ENCODE peak calls at places on chromosome 2, in eight cellular contexts. C, A, Z, P, Y, X, O and W are unnamed samples.

GRCh38 chr2:105078906-105079305 is 41.0 kb downstream of the MRPS9 start:
- DNase-seq in O (no peak), C (no peak), X (no peak), P (no peak), Z (no peak), A (no peak), Y (no peak), W (peak; percentile 32)

GRCh38 chr2:20431772-20432171 is 15.1 kb upstream of the RHOB start:
- DNase-seq in Z (no peak), C (no peak), A (no peak), Y (no peak), X (no peak), O (no peak), P (no peak), W (no peak)

GRCh38 chr2:29766191-29766590 is 155.2 kb downstream of the ALK start:
- DNase-seq in X (no peak), Z (no peak), Y (no peak), A (no peak), P (peak; percentile 7), O (no peak), C (no peak), W (peak; percentile 77)

GRCh38 chr2:120470717-120471060 is 124.8 kb downstream of the INHBB start:
- DNase-seq in C (no peak), Y (no peak), Z (no peak), O (no peak), A (no peak), X (no peak), P (peak; percentile 17), W (no peak)

GRCh38 chr2:61268249-61268648 is 106.3 kb downstream of the C2orf74 start:
- DNase-seq in Y (no peak), O (no peak), Z (no peak), C (no peak), X (no peak), P (no peak), A (no peak), W (no peak)

GRCh38 chr2:167212054-167212648 is 323.9 kb downstream of the XIRP2 start:
- DNase-seq in Y (peak; percentile 48), O (no peak), A (peak; percentile 53), P (peak; percentile 45), Z (no peak), C (peak; percentile 35), X (no peak), W (peak; percentile 58)

GRCh38 chr2:68103656-68104055 is 40.9 kb upstream of the C1D start:
- DNase-seq in P (peak; percentile 47), O (no peak), C (no peak), A (no peak), Y (no peak), X (no peak), Z (no peak), W (no peak)

GRCh38 chr2:45237850-45238542 is 228.7 kb upstream of the SIX2 start:
- DNase-seq in A (peak; percentile 91), P (peak; percentile 81), Z (no peak), Y (no peak), O (no peak), C (peak; percentile 76), X (no peak), W (peak; percentile 97)

GRCh38 chr2:12964904-12965539 is 248.3 kb downstream of the TRIB2 start:
- DNase-seq in O (no peak), C (no peak), P (no peak), Z (no peak), A (no peak), X (no peak), Y (no peak), W (no peak)